ENCODE peak calls at places on chromosomes 3 and 15, in five cellular contexts. S is astrocyte, U is cardiac muscle cell, F is SK-N-SH, G is A549. E is an unnamed sample.

GRCh38 chr3:36540898-36541518 is 160.7 kb downstream of the STAC start:
- DNase-seq in U (peak; percentile 71), F (no peak), S (peak; percentile 27), G (peak; percentile 35), E (no peak)

GRCh38 chr3:125140011-125140813 is 72.3 kb downstream of the SLC12A8 start:
- DNase-seq in G (no peak), F (no peak), S (peak; percentile 86), U (no peak), E (no peak)

GRCh38 chr3:162007722-162008121 is 511.1 kb downstream of the OTOL1 start:
- DNase-seq in F (no peak), G (no peak), S (no peak), U (no peak), E (no peak)

GRCh38 chr3:187445352-187445751 is 77.2 kb downstream of the RTP4 start:
- DNase-seq in G (no peak), S (no peak), F (no peak), U (no peak), E (no peak)

GRCh38 chr15:31434418-31435255 is 108.0 kb downstream of the KLF13 start:
- DNase-seq in U (no peak), S (peak; percentile 88), F (no peak), G (no peak), E (peak; percentile 77)

GRCh38 chr3:39146083-39146501 is 7.3 kb downstream of the CSRNP1 start:
- DNase-seq in G (no peak), U (no peak), F (no peak), S (no peak), E (no peak)

GRCh38 chr3:94117729-94118128 is 54.9 kb downstream of the NSUN3 start:
- DNase-seq in F (no peak), S (no peak), G (no peak), U (no peak), E (no peak)

GRCh38 chr3:70614111-70614510 is 301.7 kb upstream of the MDFIC2 start:
- DNase-seq in U (no peak), G (peak; percentile 6), F (no peak), S (no peak), E (no peak)

GRCh38 chr3:8201886-8202285 is 299.7 kb upstream of the LMCD1 start:
- DNase-seq in F (no peak), G (no peak), S (peak; percentile 63), U (no peak), E (no peak)

GRCh38 chr3:58102976-58103447 is 94.8 kb downstream of the FLNB start:
- DNase-seq in S (no peak), F (no peak), G (no peak), U (no peak), E (no peak)

DNA sequence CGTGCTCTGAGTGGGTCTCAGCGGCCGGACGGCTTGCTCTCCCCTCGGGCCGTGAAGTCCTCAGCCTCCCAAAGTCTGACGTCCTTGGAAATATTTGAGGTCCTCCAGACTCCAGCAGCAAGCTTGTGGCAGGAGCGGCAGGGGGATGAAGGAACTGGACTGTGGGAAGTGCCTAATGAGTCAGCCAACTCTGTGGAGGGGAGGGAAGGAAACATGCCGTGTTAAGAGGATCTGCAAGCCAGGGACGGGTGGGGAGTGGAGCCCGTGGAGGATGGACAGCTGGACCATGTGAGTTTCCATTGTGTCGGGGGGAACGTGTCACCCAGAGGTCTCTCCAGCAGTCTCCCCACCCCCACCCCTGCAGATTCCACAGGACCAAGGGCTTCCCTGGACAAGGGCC is 39.4 kb upstream of the IDH2 start:
- DNase-seq in S (peak; percentile 50), F (no peak), U (no peak), G (no peak), E (no peak)
- H3K27ac ChIP-seq in S (no peak overlapping the region), F (no peak overlapping the region), U (no peak overlapping the region), G (no peak overlapping the region), E (no peak overlapping the region)

GRCh38 chr3:77159182-77159581 is 119.3 kb downstream of the ROBO2 start:
- DNase-seq in U (no peak), F (peak; percentile 22), G (peak; percentile 0), S (no peak), E (no peak)
- TF ChIP-seq CTCF in U (no peak), F (no peak), G (no peak), S (no peak), E (no peak)

DNA sequence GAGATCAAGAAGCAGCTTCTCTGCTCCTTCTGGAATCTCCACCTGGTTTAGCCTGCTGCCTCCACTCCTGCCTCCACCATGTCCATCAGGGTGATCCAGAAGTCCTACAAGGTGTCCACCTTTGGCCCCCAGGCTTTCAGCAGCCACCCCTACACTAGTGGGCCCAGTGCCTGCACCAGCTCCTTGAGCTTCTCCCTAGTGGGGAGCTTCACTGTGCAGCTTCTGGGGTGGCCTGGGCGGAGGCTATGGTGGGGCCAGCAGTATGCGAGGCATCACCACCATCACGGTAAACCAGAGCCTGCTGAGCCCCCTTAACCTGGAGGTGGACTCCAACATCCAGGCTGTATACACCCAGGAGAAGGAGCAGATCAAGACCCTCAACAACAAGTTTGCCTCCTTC is 2.4 kb upstream of the KPNA4 start:
- DNase-seq in U (no peak), G (no peak), S (no peak), F (no peak), E (no peak)
- H3K4me3 ChIP-seq in U (no peak overlapping the region), G (no peak overlapping the region), S (no peak overlapping the region), F (no peak overlapping the region), E (no peak overlapping the region)

GRCh38 chr3:159783780-159784747 is 204.6 kb upstream of the IL12A start:
- DNase-seq in G (no peak), S (peak; percentile 72), F (no peak), U (no peak), E (no peak)

GRCh38 chr3:159785276-159785675 is 203.4 kb upstream of the IL12A start:
- DNase-seq in G (peak; percentile 76), S (no peak), F (no peak), U (no peak), E (no peak)

GRCh38 chr3:159782724-159783421 is 205.8 kb upstream of the IL12A start:
- DNase-seq in U (no peak), F (no peak), G (peak; percentile 78), S (no peak), E (no peak)

GRCh38 chr3:159779883-159780282 is 208.8 kb upstream of the IL12A start:
- DNase-seq in G (no peak), F (no peak), U (no peak), S (peak; percentile 65), E (no peak)

DNA sequence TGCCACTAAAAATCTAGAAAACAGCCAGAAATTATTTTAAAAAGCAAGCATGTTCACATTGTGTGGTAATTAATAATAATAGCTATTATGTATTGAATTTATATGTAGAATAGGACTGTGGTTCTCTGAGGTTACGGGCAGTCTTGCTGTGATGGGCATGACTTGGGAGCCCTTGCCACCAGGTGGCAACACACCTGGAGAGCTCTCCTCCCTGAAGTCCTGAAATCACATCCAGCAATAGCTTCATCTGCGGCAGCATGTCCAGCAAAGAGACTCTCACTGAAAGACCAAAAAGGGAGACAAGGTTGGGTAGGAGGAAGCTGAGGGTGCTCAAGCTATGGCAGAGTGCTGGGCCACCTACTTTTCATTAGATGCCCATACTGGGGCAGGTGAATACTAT is 206.8 kb upstream of the IL12A start:
- DNase-seq in F (no peak), G (no peak), U (no peak), S (no peak), E (no peak)
- H3K27ac ChIP-seq in F (no peak overlapping the region), G (no peak overlapping the region), U (no peak overlapping the region), S (no peak overlapping the region), E (no peak overlapping the region)

E was measured in CD8-positive, alpha-beta T cell.